ENCODE peak calls at places on chromosomes 3 and 15, in four cellular contexts. Q is SK-N-SH; S is uterus; I is CD4-positive, alpha-beta memory T cell. P is an unnamed sample.
A peak's percentile ranks its signal among the peaks of the same experiment; 100 is the strongest.

GRCh38 chr3:125496701-125497100 is 23.3 kb downstream of the SNX4 start:
- DNase-seq in Q (no peak), S (no peak), I (no peak), P (no peak)

GRCh38 chr3:155701882-155702465 is 42.9 kb downstream of the PLCH1 start:
- DNase-seq in Q (peak; percentile 43), S (no peak), I (no peak), P (no peak)

GRCh38 chr3:171168086-171168485 is 141.6 kb upstream of the SLC2A2 start:
- DNase-seq in Q (no peak), S (no peak), I (no peak), P (no peak)

GRCh38 chr15:38652998-38653397 is 88.4 kb upstream of the RASGRP1 start:
- DNase-seq in Q (no peak), S (no peak), I (peak; percentile 92), P (peak; percentile 86)

GRCh38 chr3:122415104-122415744 is 638 bp downstream of the WDR5B start:
- DNase-seq in Q (peak; percentile 27), S (peak; percentile 16), I (peak; percentile 76), P (peak; percentile 65)

GRCh38 chr3:41140242-41140641 is 59.1 kb upstream of the CTNNB1 start:
- DNase-seq in Q (no peak), S (no peak), I (no peak), P (no peak)

GRCh38 chr3:188901126-188901525 is 270.6 kb upstream of the TPRG1 start:
- DNase-seq in Q (no peak), S (no peak), I (no peak), P (no peak)

GRCh38 chr15:98503970-98504369 is 144.4 kb upstream of the IGF1R start:
- DNase-seq in Q (no peak), S (peak; percentile 32), I (no peak), P (no peak)

GRCh38 chr15:69224383-69224782 is 63.9 kb downstream of the GLCE start:
- DNase-seq in Q (no peak), S (no peak), I (no peak), P (no peak)

GRCh38 chr15:101244889-101245668 is 6.8 kb downstream of the CHSY1 start:
- DNase-seq in Q (no peak), S (no peak), I (no peak), P (no peak)

GRCh38 chr3:158847885-158848284 is 46.0 kb downstream of the MFSD1 start:
- DNase-seq in Q (no peak), S (no peak), I (no peak), P (no peak)

GRCh38 chr3:143145951-143146350 is 26.4 kb downstream of the CHST2 start:
- DNase-seq in Q (no peak), S (no peak), I (no peak), P (no peak)

GRCh38 chr3:31714512-31714894 is 181.8 kb downstream of the STT3B start:
- DNase-seq in Q (no peak), S (no peak), I (no peak), P (no peak)

GRCh38 chr15:73939138-73939537 is 12.9 kb downstream of the LOXL1 start:
- DNase-seq in Q (no peak), S (no peak), I (no peak), P (no peak)
- H3K4me1 ChIP-seq in Q (peaks cover 78% of the 10 kb centered on the region), S (peaks cover 10% of the 10 kb centered on the region), I (peaks cover 40% of the 10 kb centered on the region), P (peaks cover 15% of the 10 kb centered on the region)

DNA sequence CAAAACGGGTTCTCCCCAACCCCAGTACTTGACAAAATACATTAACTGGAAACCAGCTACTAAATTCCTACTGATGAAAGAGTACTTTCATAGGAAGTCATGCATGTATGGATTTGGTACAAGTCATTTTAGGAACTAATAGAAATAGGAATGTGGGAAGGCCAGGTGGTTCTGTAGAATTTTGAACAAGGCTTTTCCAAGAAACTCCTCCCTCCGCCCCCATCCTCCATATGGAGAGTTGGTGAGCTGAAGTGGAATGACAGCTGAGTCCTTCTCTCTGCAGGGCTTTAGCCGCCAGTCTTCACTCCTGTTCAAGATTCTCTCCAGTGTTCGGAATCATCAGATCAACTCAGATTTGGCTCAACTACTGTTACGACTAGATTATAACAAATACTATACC is 33.2 kb downstream of the TUBGCP4 start:
- DNase-seq in Q (no peak), S (no peak), I (no peak), P (no peak)
- H3K27ac ChIP-seq in Q (no peak overlapping the region), S (no peak overlapping the region), I (no peak overlapping the region), P (no peak overlapping the region)

DNA sequence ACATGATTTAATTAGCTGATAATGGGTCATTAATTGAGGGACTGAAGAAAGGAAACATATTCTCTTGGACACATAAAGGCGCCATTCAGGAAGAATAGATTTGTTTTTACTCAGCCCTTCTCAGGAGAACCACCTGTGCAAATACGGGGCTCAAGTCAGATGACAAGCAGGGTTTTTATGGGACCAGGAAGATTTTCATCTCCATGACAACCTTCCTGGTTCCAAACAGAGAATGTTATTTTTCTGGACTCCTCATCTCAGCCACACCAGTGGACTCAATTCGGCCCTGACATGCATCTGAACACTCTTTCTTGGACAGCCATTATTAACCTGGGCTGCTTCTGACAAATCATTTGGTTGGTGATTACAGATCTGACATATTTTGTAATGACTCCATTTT is 120.5 kb downstream of the PDZRN3 start:
- DNase-seq in Q (no peak), S (no peak), I (no peak), P (no peak)
- H3K4me3 ChIP-seq in Q (no peak overlapping the region), S (no peak overlapping the region), I (no peak overlapping the region), P (no peak overlapping the region)

GRCh38 chr3:47380026-47380600 is 708 bp upstream of the PTPN23 start:
- DNase-seq in Q (no peak), S (no peak), I (no peak), P (no peak)
- H3K4me1 ChIP-seq in Q (peaks cover 15% of the 10 kb centered on the region), S (peaks cover 9% of the 10 kb centered on the region), I (peaks cover 42% of the 10 kb centered on the region), P (peaks cover 30% of the 10 kb centered on the region)

DNA sequence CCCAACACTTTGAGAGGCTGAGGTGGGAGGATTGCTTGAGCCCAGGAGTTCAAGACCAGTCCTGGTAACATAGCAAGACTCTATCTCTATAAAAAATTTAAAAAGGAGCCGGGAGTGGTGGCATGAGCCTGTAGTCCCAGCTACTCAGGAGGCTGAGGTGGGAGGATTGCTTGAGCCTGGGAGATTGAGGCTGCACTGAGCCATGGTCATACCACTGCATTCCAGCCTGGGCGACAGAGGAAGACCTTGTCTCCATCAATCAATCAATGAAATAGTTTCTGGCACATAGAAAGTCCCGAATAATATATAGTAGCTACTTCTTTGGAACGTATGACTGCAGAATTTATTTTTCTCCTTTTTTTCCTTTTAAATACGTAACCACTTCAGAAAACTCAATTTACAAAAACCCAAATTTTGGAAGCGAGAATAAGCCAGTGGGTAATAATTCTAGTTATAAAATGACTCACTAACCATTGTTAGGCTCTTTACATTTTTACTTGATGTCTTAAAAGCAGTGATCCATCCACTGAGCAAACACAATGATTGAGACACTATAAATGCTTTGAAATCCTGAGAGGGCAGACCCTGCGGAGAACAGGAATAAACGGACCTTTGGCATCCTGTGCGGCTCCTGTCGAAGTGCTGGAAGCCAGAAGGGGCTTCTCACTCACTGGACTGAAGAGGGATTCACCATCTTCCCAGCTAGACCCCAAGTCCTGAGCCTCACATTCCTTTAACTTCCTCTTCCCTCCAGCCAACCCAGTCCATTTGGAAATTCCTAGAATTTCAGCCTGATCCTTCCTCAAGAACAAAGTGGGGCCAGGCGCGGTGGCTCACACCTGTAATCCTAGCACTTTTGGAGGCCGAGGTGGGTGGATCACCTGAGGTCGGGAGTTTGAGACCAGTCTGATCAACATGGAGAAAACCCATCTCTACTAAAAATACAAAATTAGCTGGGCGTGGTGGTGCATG is 68.4 kb upstream of the MFGE8 start:
- DNase-seq in Q (no peak), S (no peak), I (no peak), P (no peak)
- H3K27ac ChIP-seq in Q (no peak overlapping the region), S (no peak overlapping the region), I (no peak overlapping the region), P (no peak overlapping the region)

GRCh38 chr3:85572426-85572825 is 613.6 kb downstream of the CADM2 start:
- DNase-seq in Q (no peak), S (no peak), I (no peak), P (no peak)
- H3K4me3 ChIP-seq in Q (no peak overlapping the region), S (no peak overlapping the region), I (no peak overlapping the region), P (no peak overlapping the region)

GRCh38 chr3:114406922-114407321 is 113.1 kb downstream of the TIGIT start:
- DNase-seq in Q (no peak), S (no peak), I (no peak), P (no peak)
- H3K4me1 ChIP-seq in Q (peaks cover 23% of the 10 kb centered on the region), S (no peaks in the 10 kb centered on the region), I (no peaks in the 10 kb centered on the region), P (no peaks in the 10 kb centered on the region)

P was measured in CD8-positive, alpha-beta T cell.